ENCODE peak calls at places on chromosomes 7 and 10, in eight cellular contexts. U is K562; P is prostate gland; D is mesenchymal stem cell; N is RPMI7951; B is activated CD8-positive, alpha-beta memory T cell treated with anti-CD3 and anti-CD28 coated beads for 48 hours; M is mucosa of gallbladder; T is GM03348. H is an unnamed sample.

GRCh38 chr10:132990684-132991545 is 48.5 kb upstream of the CFAP46 start:
- DNase-seq in D (no peak), T (no peak), M (no peak), B (no peak), U (no peak), N (no peak), P (no peak), H (no peak)

GRCh38 chr7:131625817-131626372 is 69.5 kb upstream of the PODXL start:
- DNase-seq in B (no peak), U (no peak), P (no peak), N (peak), D (peak), M (no peak), T (peak), H (peak)

GRCh38 chr10:5040781-5041470 is 37.3 kb upstream of the AKR1C2 start:
- DNase-seq in M (no peak), D (peak), T (no peak), N (peak), U (no peak), B (no peak), P (no peak), H (no peak)

GRCh38 chr10:60797200-60797599 is 18.9 kb downstream of the CDK1 start:
- DNase-seq in B (no peak), T (no peak), U (no peak), N (no peak), D (peak), M (no peak), P (no peak), H (no peak)

GRCh38 chr10:792792-793100 is 103.3 kb upstream of the DIP2C start:
- DNase-seq in N (peak), B (no peak), M (no peak), P (no peak), T (no peak), D (peak), U (no peak), H (no peak)

GRCh38 chr7:66321283-66321682 is 116.1 kb downstream of the TPST1 start:
- DNase-seq in T (no peak), M (peak), P (peak), N (no peak), B (no peak), D (no peak), U (no peak), H (no peak)

GRCh38 chr10:131452926-131453771 is 141.6 kb upstream of the TCERG1L start:
- DNase-seq in B (no peak), P (no peak), D (no peak), T (no peak), U (no peak), M (peak), N (no peak), H (no peak)

GRCh38 chr10:7563368-7563767 is 103.4 kb downstream of the ITIH5 start:
- DNase-seq in M (peak), N (no peak), P (no peak), B (no peak), U (no peak), T (peak), D (peak), H (no peak)

GRCh38 chr7:85829817-85830432 is 643.1 kb upstream of the SEMA3D start:
- DNase-seq in M (no peak), P (no peak), N (no peak), D (peak), T (peak), B (no peak), U (no peak), H (no peak)

GRCh38 chr10:124522903-124523260 is 61.3 kb downstream of the LHPP start:
- DNase-seq in D (peak), B (no peak), M (no peak), N (no peak), T (no peak), P (no peak), U (no peak), H (no peak)

GRCh38 chr7:155405399-155406318 is 52.3 kb upstream of the EN2 start:
- DNase-seq in N (no peak), U (peak), T (no peak), B (no peak), M (no peak), D (no peak), P (no peak), H (no peak)

GRCh38 chr10:59900044-59900727 is 6.2 kb downstream of the CCDC6 start:
- DNase-seq in M (no peak), N (no peak), P (no peak), T (no peak), U (no peak), B (no peak), D (no peak), H (no peak)

GRCh38 chr7:69932034-69932628 is 333.9 kb downstream of the AUTS2 start:
- DNase-seq in M (no peak), D (peak), P (peak), N (no peak), T (peak), U (no peak), B (no peak), H (peak)

GRCh38 chr10:126066491-126066890 is 170.1 kb downstream of the FANK1 start:
- DNase-seq in B (no peak), U (no peak), N (no peak), P (no peak), M (no peak), D (no peak), T (no peak), H (no peak)

GRCh38 chr7:85890244-85890811 is 703.5 kb upstream of the SEMA3D start:
- DNase-seq in D (peak), B (no peak), T (peak), M (no peak), U (peak), P (no peak), N (peak), H (no peak)

GRCh38 chr7:107505997-107506682 is 36.3 kb downstream of the GPR22 start:
- DNase-seq in N (peak), D (no peak), B (no peak), T (no peak), P (peak), M (peak), U (no peak), H (no peak)

GRCh38 chr10:11397566-11397965 is 213.9 kb downstream of the USP6NL start:
- DNase-seq in T (no peak), M (no peak), D (no peak), P (no peak), U (no peak), B (no peak), N (no peak), H (no peak)

GRCh38 chr7:148623586-148624282 is 33.2 kb downstream of the C7orf33 start:
- DNase-seq in T (peak), P (no peak), D (peak), B (no peak), M (no peak), N (peak), U (no peak), H (no peak)

GRCh38 chr7:27155816-27156507 is 513 bp downstream of the HOXA7 start:
- DNase-seq in D (no peak), P (no peak), N (peak), M (no peak), B (no peak), U (no peak), T (peak), H (no peak)

GRCh38 chr7:143492799-143493568 is 15.3 kb downstream of the TAS2R41 start:
- DNase-seq in N (no peak), M (no peak), P (no peak), B (no peak), D (peak), T (peak), U (no peak), H (no peak)

GRCh38 chr7:50533849-50534248 is 31.4 kb downstream of the DDC start:
- DNase-seq in T (no peak), N (peak), B (no peak), M (no peak), U (no peak), P (no peak), D (peak), H (no peak)

GRCh38 chr10:112813866-112814596 is 136.0 kb upstream of the TCF7L2 start:
- DNase-seq in U (no peak), M (no peak), P (no peak), D (no peak), N (no peak), B (no peak), T (no peak), H (no peak)

GRCh38 chr10:104281694-104282093 is 12.7 kb downstream of the GSTO2 start:
- DNase-seq in N (no peak), U (no peak), M (no peak), B (no peak), D (no peak), T (no peak), P (no peak), H (no peak)

GRCh38 chr7:132825932-132826480 is 249.7 kb upstream of the PLXNA4 start:
- DNase-seq in M (no peak), B (no peak), N (no peak), D (no peak), U (no peak), T (no peak), P (no peak), H (no peak)